ENCODE peak calls at places on chromosomes 4 and X, in five cellular contexts. P is right cardiac atrium, Z is left lung, F is astrocyte, I is SJSA1. K is an unnamed sample. For H3K4me1, the result is how much of the 10 kb centered on the place peaks cover.

GRCh38 chrX:136154998-136155397 is 7.7 kb downstream of the FHL1 start:
- DNase-seq in P (no peak), Z (no peak), F (no peak), I (no peak), K (no peak)

GRCh38 chrX:87299563-87300160 is 217.9 kb upstream of the KLHL4 start:
- DNase-seq in P (no peak), Z (no peak), F (no peak), I (no peak), K (no peak)

GRCh38 chr4:2937986-2938385 is 25.2 kb downstream of the NOP14 start:
- DNase-seq in P (no peak), Z (no peak), F (no peak), I (no peak), K (no peak)

GRCh38 chrX:101682723-101683122 is 23.1 kb upstream of the ARMCX2 start:
- DNase-seq in P (no peak), Z (no peak), F (peak), I (no peak), K (no peak)

GRCh38 chr4:127783026-127783769 is 1.1 kb downstream of the HSPA4L start:
- DNase-seq in P (peak), Z (no peak), F (peak), I (peak), K (peak)

GRCh38 chr4:31175242-31175910 is 455.2 kb downstream of the PCDH7 start:
- DNase-seq in P (no peak), Z (no peak), F (peak), I (no peak), K (no peak)

GRCh38 chr4:145451895-145452294 is 29.8 kb upstream of the SMAD1 start:
- DNase-seq in P (no peak), Z (no peak), F (no peak), I (no peak), K (no peak)

GRCh38 chr4:149980941-149981340 is 97.3 kb upstream of the DCLK2 start:
- DNase-seq in P (peak), Z (no peak), F (peak), I (no peak), K (peak)

GRCh38 chr4:156538210-156538609 is 433.4 kb downstream of the PDGFC start:
- DNase-seq in P (no peak), Z (no peak), F (peak), I (no peak), K (no peak)

GRCh38 chr4:98802673-98803286 is 126.2 kb downstream of the EIF4E start:
- DNase-seq in P (no peak), Z (no peak), F (peak), I (no peak), K (no peak)

GRCh38 chrX:140034916-140035315 is 69.6 kb upstream of the CXorf66 start:
- DNase-seq in P (no peak), Z (no peak), F (no peak), I (no peak), K (no peak)

GRCh38 chrX:101485212-101486064 is at the start of gene ARMCX4:
- DNase-seq in P (peak), Z (peak), F (peak), I (peak), K (peak)

GRCh38 chr4:84847978-84848377 is 118.5 kb downstream of the WDFY3 start:
- DNase-seq in P (no peak), Z (no peak), F (no peak), I (no peak), K (no peak)

GRCh38 chrX:40543661-40544328 is 37.0 kb upstream of the ATP6AP2 start:
- DNase-seq in P (no peak), Z (no peak), F (peak), I (no peak), K (peak)

GRCh38 chrX:13670197-13670596 is 17.3 kb downstream of the TCEANC start:
- DNase-seq in P (no peak), Z (no peak), F (no peak), I (no peak), K (no peak)
- H3K4me1 ChIP-seq in P (under half), Z (under half), F (under half), I (under half), K (under half)

DNA sequence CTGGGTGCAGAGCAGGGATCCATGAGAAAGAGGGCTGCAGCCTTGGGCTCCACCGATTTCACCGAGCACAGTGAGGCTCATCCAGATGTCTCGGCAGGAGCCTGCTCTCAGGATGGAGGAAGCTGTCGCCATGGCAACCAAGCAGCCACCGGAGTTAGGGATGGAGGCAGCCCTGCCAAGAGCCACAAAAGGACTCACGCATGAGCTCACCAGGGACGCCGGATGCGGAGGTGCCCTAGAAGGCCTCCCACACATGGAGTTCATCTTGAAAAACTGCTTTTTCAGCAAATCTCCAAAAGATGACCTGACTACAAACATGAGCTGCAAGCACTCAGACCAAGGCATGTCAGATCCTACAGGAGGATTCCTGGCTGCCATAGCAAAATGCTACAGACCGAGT is 90.7 kb downstream of the WFS1 start:
- DNase-seq in P (no peak), Z (peak), F (no peak), I (no peak), K (no peak)
- H3K27ac ChIP-seq in P (no peak), Z (no peak), F (no peak), I (no peak), K (no peak)

GRCh38 chr4:78610546-78611214 is 59.1 kb downstream of the ANXA3 start:
- DNase-seq in P (no peak), Z (no peak), F (peak), I (no peak), K (no peak)
- H3K4me1 ChIP-seq in P (under half), Z (under half), F (under half), I (under half), K (under half)

GRCh38 chr4:183504930-183505555 is at the start of gene ING2:
- DNase-seq in P (peak), Z (no peak), F (peak), I (no peak), K (no peak)

GRCh38 chr4:183506389-183506735 is 1.5 kb downstream of the ING2 start:
- DNase-seq in P (no peak), Z (no peak), F (no peak), I (no peak), K (no peak)

GRCh38 chr4:183505556-183506388 is 914 bp downstream of the ING2 start:
- DNase-seq in P (peak), Z (peak), F (peak), I (peak), K (peak)

GRCh38 chr4:183507928-183508327 is 3.1 kb downstream of the ING2 start:
- DNase-seq in P (no peak), Z (no peak), F (no peak), I (no peak), K (no peak)

DNA sequence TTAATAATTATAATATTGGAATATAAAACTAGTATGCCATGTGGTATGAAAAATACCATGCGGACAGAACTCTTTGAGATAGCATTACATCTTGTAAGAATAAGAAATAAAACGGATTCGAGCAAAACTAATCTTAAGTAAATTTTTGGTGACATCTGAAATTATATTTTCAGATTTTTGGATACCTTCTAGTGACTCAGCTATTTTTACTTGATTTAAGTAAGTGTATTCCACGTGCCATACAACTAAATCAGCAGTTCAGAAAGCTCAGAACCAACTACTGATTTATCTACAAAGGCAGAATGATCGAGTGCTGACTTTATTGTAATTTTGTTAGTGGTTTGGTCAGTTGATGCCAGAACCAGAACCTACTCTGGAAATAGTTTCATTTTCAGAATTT is 3.8 kb downstream of the ING2 start:
- DNase-seq in P (no peak), Z (no peak), F (no peak), I (no peak), K (no peak)
- H3K27ac ChIP-seq in P (no peak), Z (no peak), F (no peak), I (no peak), K (no peak)

GRCh38 chrX:45778621-45779020 is 577.9 kb upstream of the DIPK2B start:
- DNase-seq in P (no peak), Z (no peak), F (no peak), I (no peak), K (no peak)
- H3K4me1 ChIP-seq in P (under half), Z (under half), F (under half), I (under half), K (under half)

DNA sequence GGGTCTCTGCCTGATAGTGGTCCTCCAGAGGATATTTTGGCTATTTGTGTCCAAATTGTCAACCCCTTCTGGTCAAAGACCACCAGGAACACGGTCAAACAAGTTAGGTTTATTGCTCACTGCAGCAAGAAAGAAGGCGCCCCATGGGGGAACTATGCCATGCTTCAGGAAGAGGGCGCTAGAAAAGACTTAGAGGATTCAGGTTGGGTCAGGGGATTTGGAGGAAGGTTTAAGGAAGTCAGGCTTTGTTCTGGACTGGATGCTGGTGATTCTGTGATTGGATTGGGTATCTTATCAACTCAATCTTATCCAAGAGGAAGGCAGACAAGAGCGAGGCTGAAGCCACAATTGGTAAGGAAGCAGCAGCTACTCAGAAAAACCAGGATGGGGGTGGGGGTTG is 14.3 kb upstream of the ELF4 start:
- DNase-seq in P (no peak), Z (no peak), F (no peak), I (no peak), K (no peak)
- H3K27ac ChIP-seq in P (peak), Z (no peak), F (no peak), I (no peak), K (peak)

GRCh38 chr4:184824776-184825393 is 883 bp downstream of the ACSL1 start:
- DNase-seq in P (no peak), Z (no peak), F (no peak), I (no peak), K (no peak)

GRCh38 chr4:184821242-184821641 is 4.5 kb downstream of the ACSL1 start:
- DNase-seq in P (no peak), Z (no peak), F (no peak), I (no peak), K (no peak)

GRCh38 chr4:184824081-184824775 is 1.5 kb downstream of the ACSL1 start:
- DNase-seq in P (no peak), Z (no peak), F (no peak), I (no peak), K (no peak)

GRCh38 chr4:184819786-184820185 is 6.0 kb downstream of the ACSL1 start:
- DNase-seq in P (no peak), Z (no peak), F (no peak), I (no peak), K (no peak)

DNA sequence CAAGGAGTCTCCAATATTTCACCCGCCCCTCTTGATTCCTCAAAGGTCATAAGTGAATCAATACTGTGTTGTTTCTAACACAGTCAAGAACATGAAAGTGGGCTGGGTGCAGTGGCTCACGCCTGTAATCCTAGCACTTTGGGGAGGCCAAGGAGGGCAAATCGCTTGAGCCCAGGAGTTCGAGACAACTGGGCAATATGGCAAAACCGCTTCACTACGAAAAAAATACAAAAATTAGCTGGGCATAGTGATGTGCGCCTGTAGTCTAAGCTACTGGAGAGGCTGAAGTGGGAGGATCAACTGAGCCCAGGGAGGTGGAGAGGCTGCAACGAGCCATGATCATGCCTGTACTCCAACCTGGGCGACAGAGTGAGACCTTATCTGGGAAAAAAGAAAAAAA is 3.4 kb downstream of the ACSL1 start:
- DNase-seq in P (no peak), Z (no peak), F (no peak), I (no peak), K (no peak)
- H3K4me1 ChIP-seq in P (under half), Z (under half), F (under half), I (under half), K (under half)

GRCh38 chrX:13646154-13646549 is 6.8 kb upstream of the TCEANC start:
- DNase-seq in P (peak), Z (no peak), F (peak), I (peak), K (peak)
- H3K27ac ChIP-seq in P (no peak), Z (no peak), F (no peak), I (no peak), K (no peak)

GRCh38 chr4:102633100-102633499 is 127.7 kb downstream of the MANBA start:
- DNase-seq in P (no peak), Z (no peak), F (no peak), I (no peak), K (no peak)

GRCh38 chr4:102631616-102632015 is 129.2 kb downstream of the MANBA start:
- DNase-seq in P (no peak), Z (no peak), F (no peak), I (no peak), K (no peak)

GRCh38 chr4:102632236-102632635 is 128.5 kb downstream of the MANBA start:
- DNase-seq in P (no peak), Z (no peak), F (no peak), I (no peak), K (no peak)

GRCh38 chr4:102627831-102628523 is 126.8 kb downstream of the NFKB1 start:
- DNase-seq in P (no peak), Z (no peak), F (peak), I (no peak), K (no peak)

DNA sequence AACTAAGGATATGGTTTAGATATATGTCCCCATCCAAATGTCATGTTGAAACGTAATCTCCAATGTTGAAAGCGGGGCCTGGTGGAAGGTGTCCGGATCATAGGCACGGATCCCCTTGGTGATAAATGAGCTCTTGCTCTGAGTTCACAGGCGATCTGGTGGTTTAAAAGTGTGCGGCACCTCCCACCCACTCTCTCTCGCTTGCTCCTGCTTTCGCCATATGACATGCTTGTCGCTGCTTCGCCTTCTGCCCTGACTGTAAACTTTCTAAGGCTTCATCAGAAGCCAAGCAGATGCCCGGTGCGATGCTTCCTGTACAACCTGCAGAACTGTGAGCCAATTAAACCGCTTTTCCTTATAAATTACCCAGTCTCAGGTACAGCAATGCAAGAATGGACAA is 128.5 kb downstream of the NFKB1 start:
- DNase-seq in P (no peak), Z (no peak), F (no peak), I (no peak), K (no peak)
- H3K4me1 ChIP-seq in P (under half), Z (under half), F (under half), I (under half), K (under half)